ENCODE peak calls at places on chromosomes 16 and 17, in eight cellular contexts. H is fibroblast of lung; S is CD4-positive, alpha-beta memory T cell; F is ascending aorta; P is aorta; O is right atrium auricular region; G is psoas muscle; I is SJSA1. V is an unnamed sample.

GRCh38 chr17:28468781-28469180 is 4.7 kb upstream of the SLC13A2 start:
- DNase-seq in I (no peak), F (no peak), H (no peak), S (no peak), P (no peak), G (no peak), O (no peak), V (no peak)

GRCh38 chr16:14486520-14487303 is 143.3 kb downstream of the PARN start:
- DNase-seq in F (peak; percentile 46), P (peak; percentile 86), G (peak; percentile 76), H (peak; percentile 96), O (peak; percentile 93), S (no peak), I (peak; percentile 86), V (peak; percentile 76)

GRCh38 chr16:22318690-22319358 is 21.6 kb downstream of the POLR3E start:
- DNase-seq in F (no peak), O (no peak), P (no peak), H (no peak), I (no peak), G (no peak), S (peak; percentile 59), V (no peak)

GRCh38 chr17:80222376-80223141 is 2.3 kb downstream of the SLC26A11 start:
- DNase-seq in O (no peak), H (no peak), F (no peak), P (no peak), S (no peak), I (no peak), G (peak; percentile 9), V (no peak)

GRCh38 chr17:81545160-81545949 is 6.8 kb downstream of the FAAP100 start:
- DNase-seq in F (no peak), O (no peak), S (no peak), H (no peak), G (no peak), I (no peak), P (no peak), V (no peak)

GRCh38 chr17:74759243-74759801 is 10.9 kb downstream of the NHERF1 start:
- DNase-seq in O (no peak), H (no peak), I (peak; percentile 72), S (peak; percentile 64), F (no peak), G (no peak), P (peak; percentile 42), V (no peak)

GRCh38 chr17:46842835-46843234 is 8.5 kb upstream of the WNT9B start:
- DNase-seq in G (no peak), S (no peak), I (no peak), F (no peak), P (no peak), H (no peak), O (no peak), V (no peak)

GRCh38 chr16:56041556-56042140 is 149.6 kb upstream of the GNAO1 start:
- DNase-seq in P (no peak), O (no peak), S (peak; percentile 47), H (no peak), F (no peak), G (no peak), I (no peak), V (no peak)

GRCh38 chr16:89363621-89364393 is 126.6 kb downstream of the ANKRD11 start:
- DNase-seq in G (no peak), S (peak; percentile 32), F (no peak), P (peak; percentile 64), O (no peak), I (peak; percentile 78), H (peak; percentile 88), V (no peak)

GRCh38 chr17:77707546-77707945 is 251.0 kb upstream of the TNRC6C start:
- DNase-seq in S (no peak), H (no peak), G (no peak), F (no peak), I (peak; percentile 34), O (no peak), P (no peak), V (no peak)

GRCh38 chr16:2386990-2387389 is 42.3 kb upstream of the CCNF start:
- DNase-seq in O (no peak), P (no peak), S (no peak), F (no peak), G (no peak), I (no peak), H (no peak), V (no peak)

GRCh38 chr16:51876934-51877333 is 670.0 kb downstream of the TOX3 start:
- DNase-seq in F (no peak), I (peak; percentile 58), H (no peak), S (no peak), O (no peak), G (no peak), P (no peak), V (no peak)

GRCh38 chr16:3881499-3881995 is 1.0 kb upstream of the CREBBP start:
- DNase-seq in O (no peak), P (peak; percentile 54), G (no peak), S (no peak), I (no peak), H (no peak), F (no peak), V (no peak)

GRCh38 chr17:74860229-74860998 is 729 bp upstream of the GRIN2C start:
- DNase-seq in F (no peak), O (no peak), P (peak; percentile 43), G (no peak), S (peak; percentile 26), I (no peak), H (no peak), V (no peak)

DNA sequence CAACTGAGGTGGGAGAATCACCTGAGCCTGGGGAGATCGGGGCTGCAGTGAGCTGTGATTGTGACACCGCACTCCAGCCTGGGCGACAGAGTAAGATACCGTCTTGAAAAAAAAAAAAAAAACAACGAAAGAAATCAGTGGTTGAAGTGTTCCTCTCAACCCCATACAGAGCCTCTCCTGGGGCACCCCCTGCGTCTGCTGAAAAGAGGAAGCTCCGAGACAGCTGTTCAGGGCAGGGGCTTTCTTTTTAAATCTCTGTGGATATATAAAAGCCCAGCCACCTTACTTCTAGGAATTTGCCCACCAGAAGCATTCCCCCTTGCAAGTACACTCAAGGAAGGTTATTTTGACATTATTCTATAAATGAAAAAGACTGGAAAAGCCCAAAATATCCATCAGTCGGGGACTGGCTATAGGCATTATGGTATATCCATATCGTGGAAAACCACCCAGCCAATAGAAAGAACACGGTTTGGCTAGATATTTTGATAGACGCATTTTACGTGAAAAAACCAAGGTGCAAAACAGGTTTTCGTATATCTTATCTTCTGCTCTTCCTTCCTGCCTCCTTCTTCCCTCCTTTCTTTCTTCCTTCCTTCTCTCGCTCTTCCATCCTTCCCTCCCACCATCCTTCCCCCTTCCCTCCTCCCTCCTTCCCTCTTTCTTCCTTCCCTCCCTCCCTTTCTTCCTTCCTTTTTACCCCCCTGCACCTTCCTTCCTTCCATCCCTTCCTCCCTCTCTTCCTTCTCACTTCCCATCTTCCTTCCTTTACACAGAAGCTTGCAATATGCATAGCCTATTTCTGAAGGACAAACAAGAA is 9.2 kb upstream of the CCL22 start:
- DNase-seq in F (no peak), I (peak; percentile 19), P (no peak), H (no peak), G (no peak), S (no peak), O (peak; percentile 36), V (no peak)
- H3K4me3 ChIP-seq in F (no peak overlapping the region), I (no peak overlapping the region), P (no peak overlapping the region), H (no peak overlapping the region), G (no peak overlapping the region), S (no peak overlapping the region), O (no peak overlapping the region), V (no peak overlapping the region)

DNA sequence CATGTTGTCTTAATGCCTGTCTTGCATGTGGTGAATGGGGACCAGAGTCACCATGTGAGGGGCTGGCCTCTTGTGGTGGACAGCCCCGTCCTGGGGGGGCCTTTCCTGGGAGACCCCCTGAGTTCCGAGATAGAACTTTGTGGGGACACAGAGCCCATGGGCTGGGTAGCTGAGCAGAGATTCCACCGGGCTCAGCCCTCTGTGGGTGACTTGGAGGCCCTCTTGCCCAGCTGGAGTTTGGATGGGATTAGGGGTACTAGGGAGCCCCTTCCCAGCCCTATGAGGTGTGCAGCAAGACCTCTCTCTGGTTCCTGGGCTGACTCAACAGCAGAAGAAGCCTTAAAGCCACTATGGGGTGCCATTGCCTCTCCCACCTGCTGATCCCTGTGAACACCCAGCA is 38.1 kb downstream of the MRC2 start:
- DNase-seq in P (no peak), O (no peak), S (no peak), I (no peak), H (no peak), G (no peak), F (no peak), V (no peak)
- H3K9me3 ChIP-seq in P (no peaks in the 10 kb centered on the region), O (peaks cover 6% of the 10 kb centered on the region), S (no peaks in the 10 kb centered on the region), I (no peaks in the 10 kb centered on the region), H (no peaks in the 10 kb centered on the region), G (peaks cover 7% of the 10 kb centered on the region), F (no peaks in the 10 kb centered on the region), V (peaks cover 9% of the 10 kb centered on the region)

GRCh38 chr17:36680701-36681202 is 79.4 kb downstream of the MRM1 start:
- DNase-seq in S (no peak), P (no peak), H (no peak), F (no peak), O (no peak), I (no peak), G (no peak), V (no peak)

GRCh38 chr17:36682804-36683203 is 81.4 kb downstream of the MRM1 start:
- DNase-seq in P (no peak), I (no peak), F (no peak), O (no peak), H (no peak), G (no peak), S (no peak), V (no peak)

GRCh38 chr17:36675786-36676185 is 74.4 kb downstream of the MRM1 start:
- DNase-seq in O (no peak), G (no peak), I (no peak), P (no peak), S (no peak), F (no peak), H (no peak), V (no peak)

GRCh38 chr17:36683387-36683786 is 82.0 kb downstream of the MRM1 start:
- DNase-seq in H (no peak), F (no peak), O (no peak), I (no peak), S (no peak), G (no peak), P (no peak), V (no peak)

GRCh38 chr17:36679815-36680467 is 78.6 kb downstream of the MRM1 start:
- DNase-seq in F (no peak), O (no peak), I (no peak), S (no peak), P (no peak), H (no peak), G (no peak), V (no peak)
- H3K27me3 ChIP-seq in F (no peaks in the 10 kb centered on the region), O (no peaks in the 10 kb centered on the region), I (no peaks in the 10 kb centered on the region), S (no peaks in the 10 kb centered on the region), P (no peaks in the 10 kb centered on the region), H (peaks cover 3% of the 10 kb centered on the region), G (peaks cover 5% of the 10 kb centered on the region), V (peaks cover 83% of the 10 kb centered on the region)

DNA sequence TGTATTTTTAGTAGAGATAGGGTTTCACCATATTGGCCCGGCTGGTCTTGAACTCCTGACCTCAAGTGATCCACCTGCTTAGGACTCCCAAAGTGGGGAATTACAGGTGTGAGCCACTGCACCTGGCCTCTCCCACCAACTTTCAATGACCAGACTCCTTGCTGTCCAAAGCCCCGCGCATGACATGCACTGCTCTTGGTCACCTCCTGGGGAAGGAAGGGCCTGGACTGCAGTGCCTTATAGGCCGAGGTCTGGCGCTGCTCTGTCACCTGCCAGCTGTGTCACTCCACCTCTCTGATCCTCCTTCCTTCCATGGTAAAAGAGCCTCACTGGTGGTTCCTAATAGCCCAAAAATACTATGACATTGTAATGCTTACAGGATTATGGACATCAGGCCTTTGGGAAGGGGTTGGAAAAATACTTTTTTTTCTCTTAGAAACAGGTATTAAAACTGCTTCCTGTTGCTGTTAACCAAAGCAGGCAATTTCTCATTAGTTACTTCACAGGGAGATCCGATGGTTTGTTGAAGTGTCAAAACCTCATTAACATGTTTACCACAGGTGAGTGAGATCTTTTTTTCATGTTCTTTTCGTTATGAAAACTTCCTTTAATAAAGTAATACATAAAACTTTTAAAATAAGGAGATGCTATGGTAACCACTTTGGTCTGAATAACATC is 35.4 kb downstream of the GRB7 start:
- DNase-seq in H (no peak), O (no peak), I (no peak), G (no peak), S (peak; percentile 54), P (no peak), F (no peak), V (no peak)
- H3K4me3 ChIP-seq in H (no peak overlapping the region), O (no peak overlapping the region), I (no peak overlapping the region), G (no peak overlapping the region), S (peak overlapping the region; percentile 26), P (no peak overlapping the region), F (no peak overlapping the region), V (no peak overlapping the region)